ENCODE peak calls at places on chromosome 13, in six cellular contexts. One of them, this sample, is unnamed.
A peak's percentile ranks its signal among the peaks of the same experiment; 100 is the strongest.

GRCh38 chr13:33312150-33312908 is 26.8 kb upstream of the STARD13 start:
- DNase-seq in CD8-positive, alpha-beta T cell: no peak
- DNase-seq in GM23338: peak; percentile 37
- DNase-seq in dorsolateral prefrontal cortex: no peak
- DNase-seq in ovary: no peak
- DNase-seq in PC-9: no peak
- DNase-seq in this sample: peak; percentile 4

GRCh38 chr13:27024781-27025492 is 146.7 kb downstream of the USP12 start:
- DNase-seq in CD8-positive, alpha-beta T cell: no peak
- DNase-seq in GM23338: no peak
- DNase-seq in dorsolateral prefrontal cortex: no peak
- DNase-seq in ovary: no peak
- DNase-seq in PC-9: no peak
- DNase-seq in this sample: no peak

GRCh38 chr13:45108716-45109706 is 11.3 kb upstream of the GTF2F2 start:
- DNase-seq in CD8-positive, alpha-beta T cell: no peak
- DNase-seq in GM23338: peak; percentile 77
- DNase-seq in dorsolateral prefrontal cortex: no peak
- DNase-seq in ovary: no peak
- DNase-seq in PC-9: no peak
- DNase-seq in this sample: no peak

GRCh38 chr13:100533588-100534041 is 55.0 kb downstream of the GGACT start:
- DNase-seq in CD8-positive, alpha-beta T cell: no peak
- DNase-seq in GM23338: no peak
- DNase-seq in dorsolateral prefrontal cortex: no peak
- DNase-seq in ovary: no peak
- DNase-seq in PC-9: no peak
- DNase-seq in this sample: no peak

GRCh38 chr13:32501058-32501457 is 37.5 kb downstream of the N4BP2L2 start:
- DNase-seq in CD8-positive, alpha-beta T cell: no peak
- DNase-seq in GM23338: no peak
- DNase-seq in dorsolateral prefrontal cortex: no peak
- DNase-seq in ovary: no peak
- DNase-seq in PC-9: no peak
- DNase-seq in this sample: no peak

GRCh38 chr13:69107436-69107835 is 1000.2 kb upstream of the ATXN8OS start:
- DNase-seq in CD8-positive, alpha-beta T cell: no peak
- DNase-seq in GM23338: no peak
- DNase-seq in dorsolateral prefrontal cortex: no peak
- DNase-seq in ovary: no peak
- DNase-seq in PC-9: no peak
- DNase-seq in this sample: no peak

GRCh38 chr13:36029171-36029570 is 102.0 kb downstream of the DCLK1 start:
- DNase-seq in CD8-positive, alpha-beta T cell: no peak
- DNase-seq in GM23338: no peak
- DNase-seq in dorsolateral prefrontal cortex: no peak
- DNase-seq in ovary: no peak
- DNase-seq in PC-9: no peak
- DNase-seq in this sample: no peak

GRCh38 chr13:94713556-94714182 is 1.3 kb upstream of the SOX21 start:
- DNase-seq in CD8-positive, alpha-beta T cell: no peak
- DNase-seq in GM23338: peak; percentile 43
- DNase-seq in dorsolateral prefrontal cortex: no peak
- DNase-seq in ovary: no peak
- DNase-seq in PC-9: no peak
- DNase-seq in this sample: peak; percentile 10

GRCh38 chr13:99721606-99722384 is 220.5 kb downstream of the TM9SF2 start:
- DNase-seq in CD8-positive, alpha-beta T cell: no peak
- DNase-seq in GM23338: no peak
- DNase-seq in dorsolateral prefrontal cortex: no peak
- DNase-seq in ovary: no peak
- DNase-seq in PC-9: no peak
- DNase-seq in this sample: no peak

GRCh38 chr13:59823495-59823894 is 340.2 kb downstream of the DIAPH3 start:
- DNase-seq in CD8-positive, alpha-beta T cell: no peak
- DNase-seq in GM23338: no peak
- DNase-seq in dorsolateral prefrontal cortex: no peak
- DNase-seq in ovary: no peak
- DNase-seq in PC-9: no peak
- DNase-seq in this sample: no peak

GRCh38 chr13:79581870-79582315 is 100.9 kb downstream of the NDFIP2 start:
- DNase-seq in CD8-positive, alpha-beta T cell: no peak
- DNase-seq in GM23338: no peak
- DNase-seq in dorsolateral prefrontal cortex: no peak
- DNase-seq in ovary: no peak
- DNase-seq in PC-9: peak; percentile 40
- DNase-seq in this sample: no peak

GRCh38 chr13:41398494-41399190 is 58.7 kb upstream of the RGCC start:
- DNase-seq in CD8-positive, alpha-beta T cell: no peak
- DNase-seq in GM23338: no peak
- DNase-seq in dorsolateral prefrontal cortex: no peak
- DNase-seq in ovary: no peak
- DNase-seq in PC-9: no peak
- DNase-seq in this sample: no peak

GRCh38 chr13:93724187-93724586 is 497.6 kb downstream of the GPC6 start:
- DNase-seq in CD8-positive, alpha-beta T cell: no peak
- DNase-seq in GM23338: no peak
- DNase-seq in dorsolateral prefrontal cortex: no peak
- DNase-seq in ovary: no peak
- DNase-seq in PC-9: no peak
- DNase-seq in this sample: no peak

GRCh38 chr13:95124959-95125358 is 176.3 kb downstream of the ABCC4 start:
- DNase-seq in CD8-positive, alpha-beta T cell: no peak
- DNase-seq in GM23338: no peak
- DNase-seq in dorsolateral prefrontal cortex: no peak
- DNase-seq in ovary: no peak
- DNase-seq in PC-9: no peak
- DNase-seq in this sample: no peak

GRCh38 chr13:60759499-60759898 is 362.5 kb downstream of the TDRD3 start:
- DNase-seq in CD8-positive, alpha-beta T cell: no peak
- DNase-seq in GM23338: peak; percentile 35
- DNase-seq in dorsolateral prefrontal cortex: no peak
- DNase-seq in ovary: no peak
- DNase-seq in PC-9: peak; percentile 30
- DNase-seq in this sample: no peak

GRCh38 chr13:32175307-32175706 is 139.9 kb downstream of the ZAR1L start:
- DNase-seq in CD8-positive, alpha-beta T cell: no peak
- DNase-seq in GM23338: no peak
- DNase-seq in dorsolateral prefrontal cortex: no peak
- DNase-seq in ovary: no peak
- DNase-seq in PC-9: no peak
- DNase-seq in this sample: no peak

GRCh38 chr13:101529419-101529818 is 76.9 kb downstream of the ITGBL1 start:
- DNase-seq in CD8-positive, alpha-beta T cell: no peak
- DNase-seq in GM23338: no peak
- DNase-seq in dorsolateral prefrontal cortex: no peak
- DNase-seq in ovary: no peak
- DNase-seq in PC-9: no peak
- DNase-seq in this sample: no peak

GRCh38 chr13:38264363-38265134 is 85.1 kb upstream of the UFM1 start:
- DNase-seq in CD8-positive, alpha-beta T cell: no peak
- DNase-seq in GM23338: no peak
- DNase-seq in dorsolateral prefrontal cortex: no peak
- DNase-seq in ovary: no peak
- DNase-seq in PC-9: no peak
- DNase-seq in this sample: no peak

GRCh38 chr13:46181799-46182490 is at the start of gene LCP1:
- DNase-seq in CD8-positive, alpha-beta T cell: peak; percentile 62
- DNase-seq in GM23338: peak; percentile 16
- DNase-seq in dorsolateral prefrontal cortex: no peak
- DNase-seq in ovary: no peak
- DNase-seq in PC-9: peak; percentile 62
- DNase-seq in this sample: no peak

GRCh38 chr13:46178821-46179220 is 3.2 kb downstream of the LCP1 start:
- DNase-seq in CD8-positive, alpha-beta T cell: no peak
- DNase-seq in GM23338: no peak
- DNase-seq in dorsolateral prefrontal cortex: no peak
- DNase-seq in ovary: no peak
- DNase-seq in PC-9: no peak
- DNase-seq in this sample: no peak

GRCh38 chr13:46178143-46178542 is 3.8 kb downstream of the LCP1 start:
- DNase-seq in CD8-positive, alpha-beta T cell: no peak
- DNase-seq in GM23338: no peak
- DNase-seq in dorsolateral prefrontal cortex: no peak
- DNase-seq in ovary: no peak
- DNase-seq in PC-9: no peak
- DNase-seq in this sample: no peak

GRCh38 chr13:46180393-46180792 is 1.6 kb downstream of the LCP1 start:
- DNase-seq in CD8-positive, alpha-beta T cell: no peak
- DNase-seq in GM23338: no peak
- DNase-seq in dorsolateral prefrontal cortex: no peak
- DNase-seq in ovary: no peak
- DNase-seq in PC-9: no peak
- DNase-seq in this sample: no peak

DNA sequence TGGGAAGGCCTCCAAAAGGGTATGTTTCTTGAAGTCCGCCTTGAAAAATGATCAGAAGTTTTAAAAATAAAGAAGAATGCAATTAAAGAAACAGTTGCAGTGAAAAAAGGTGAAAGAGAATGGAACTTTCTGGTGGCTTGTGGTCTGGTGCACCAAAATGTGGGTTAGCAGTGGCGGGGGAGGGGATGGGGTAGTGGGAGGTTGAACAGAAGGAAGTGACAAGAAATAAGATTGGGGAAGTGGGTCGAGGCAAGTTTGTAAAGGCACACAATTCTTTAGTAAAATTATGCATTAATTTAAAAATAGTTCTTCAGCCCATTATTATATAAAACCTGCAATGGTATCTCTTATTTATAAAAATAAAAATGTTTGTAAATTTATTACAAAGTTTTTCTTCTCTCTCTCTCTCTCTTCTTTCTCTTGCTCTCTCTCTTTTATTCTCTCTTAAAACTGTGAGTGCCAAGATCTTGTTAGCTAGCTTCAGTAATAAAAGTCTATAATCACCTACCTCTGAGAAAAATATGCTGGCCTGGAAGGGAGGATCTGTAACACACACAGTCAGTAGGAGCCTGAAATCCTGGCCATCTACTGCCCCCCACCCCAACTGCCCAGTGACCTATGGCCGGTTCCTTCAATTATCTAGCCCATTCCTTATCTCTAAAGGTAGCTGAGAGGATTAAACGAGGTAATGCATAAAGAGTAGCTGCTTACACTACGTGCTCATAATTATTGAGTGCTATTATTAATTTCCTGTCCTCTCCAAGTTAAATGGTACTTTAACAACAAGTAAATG is 2.2 kb downstream of the LCP1 start:
- DNase-seq in CD8-positive, alpha-beta T cell: peak; percentile 74
- DNase-seq in GM23338: no peak
- DNase-seq in dorsolateral prefrontal cortex: no peak
- DNase-seq in ovary: no peak
- DNase-seq in PC-9: no peak
- DNase-seq in this sample: no peak
- H3K27ac ChIP-seq in CD8-positive, alpha-beta T cell: peak overlapping the region; percentile 81
- H3K27ac ChIP-seq in GM23338: no peak overlapping the region
- H3K27ac ChIP-seq in dorsolateral prefrontal cortex: no peak overlapping the region
- H3K27ac ChIP-seq in ovary: no peak overlapping the region
- H3K27ac ChIP-seq in PC-9: no peak overlapping the region
- H3K27ac ChIP-seq in this sample: peak overlapping the region; percentile 48

DNA sequence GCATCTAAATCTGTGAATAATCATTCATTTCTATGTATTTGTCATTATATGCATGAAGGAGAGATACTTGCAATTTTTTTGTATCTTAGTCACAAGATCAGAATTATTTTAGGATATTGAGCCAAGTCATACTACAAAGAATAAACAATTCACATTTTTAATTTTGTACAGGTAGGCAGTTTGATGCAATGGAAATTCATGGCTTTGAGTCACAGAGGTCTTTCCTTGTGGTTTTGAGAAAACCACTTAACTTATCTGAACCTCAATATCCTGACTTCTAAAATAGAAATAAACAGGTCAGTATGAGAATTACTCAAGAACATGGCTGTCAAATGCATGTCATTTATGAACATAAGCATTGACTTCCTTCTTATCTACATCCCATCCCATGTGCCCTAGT is 221.4 kb upstream of the SLC10A2 start:
- DNase-seq in CD8-positive, alpha-beta T cell: no peak
- DNase-seq in GM23338: no peak
- DNase-seq in dorsolateral prefrontal cortex: no peak
- DNase-seq in ovary: no peak
- DNase-seq in PC-9: no peak
- DNase-seq in this sample: no peak
- H3K27ac ChIP-seq in CD8-positive, alpha-beta T cell: no peak overlapping the region
- H3K27ac ChIP-seq in GM23338: no peak overlapping the region
- H3K27ac ChIP-seq in dorsolateral prefrontal cortex: no peak overlapping the region
- H3K27ac ChIP-seq in ovary: no peak overlapping the region
- H3K27ac ChIP-seq in PC-9: peak overlapping the region; percentile 8
- H3K27ac ChIP-seq in this sample: no peak overlapping the region

DNA sequence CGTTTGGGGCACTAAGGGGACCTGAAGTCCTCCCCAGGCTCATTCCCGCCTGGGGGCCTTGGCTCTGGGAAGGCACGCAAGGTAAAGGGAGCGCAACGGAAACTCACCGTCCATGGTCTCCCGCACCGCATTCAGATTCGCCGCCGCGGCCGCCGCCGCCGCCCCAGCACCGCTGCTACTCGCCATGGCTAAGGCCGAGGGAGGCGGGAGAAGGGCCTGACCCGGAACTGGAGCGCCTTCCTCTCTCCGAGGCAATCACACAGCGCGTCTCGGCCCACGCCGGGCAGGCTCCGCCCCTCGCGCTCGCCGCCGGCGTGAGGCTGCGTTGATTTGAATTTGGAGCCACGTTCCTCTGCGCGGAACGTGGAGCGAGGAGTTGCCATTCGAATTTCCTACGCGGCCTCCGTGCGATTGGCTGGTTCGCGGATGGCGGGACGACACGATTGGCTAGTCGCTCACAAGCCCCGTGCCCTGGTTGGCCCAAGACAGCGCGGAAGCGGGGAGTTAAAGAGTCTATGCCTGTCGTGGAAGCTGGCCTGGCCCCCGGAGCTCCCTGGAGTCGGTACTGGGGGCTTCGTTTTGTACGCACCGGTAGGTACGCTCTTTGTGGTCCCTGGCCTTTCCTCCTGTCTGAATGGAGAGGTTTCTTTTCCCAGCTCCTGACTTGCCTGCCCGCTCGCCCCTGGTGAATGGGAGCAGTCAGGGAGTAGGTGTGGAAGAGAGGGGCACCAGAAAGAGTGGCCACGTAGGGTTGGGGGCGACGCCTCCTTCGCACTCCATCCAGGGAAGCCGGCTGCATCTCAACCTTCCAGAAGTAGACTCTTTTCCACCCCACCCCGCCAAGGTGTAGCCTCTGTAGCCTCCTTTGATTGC is at the start of the genes BORA and MZT1:
- DNase-seq in CD8-positive, alpha-beta T cell: peak; percentile 88
- DNase-seq in GM23338: peak; percentile 96
- DNase-seq in dorsolateral prefrontal cortex: peak; percentile 80
- DNase-seq in ovary: peak; percentile 86
- DNase-seq in PC-9: peak; percentile 95
- DNase-seq in this sample: peak; percentile 85
- H3K27ac ChIP-seq in CD8-positive, alpha-beta T cell: peak within 1 kb of the TSS; percentile 66
- H3K27ac ChIP-seq in GM23338: peak within 1 kb of the TSS; percentile 77
- H3K27ac ChIP-seq in dorsolateral prefrontal cortex: no peak within 1 kb of the TSS
- H3K27ac ChIP-seq in ovary: no peak within 1 kb of the TSS
- H3K27ac ChIP-seq in PC-9: no peak within 1 kb of the TSS
- H3K27ac ChIP-seq in this sample: no peak within 1 kb of the TSS

DNA sequence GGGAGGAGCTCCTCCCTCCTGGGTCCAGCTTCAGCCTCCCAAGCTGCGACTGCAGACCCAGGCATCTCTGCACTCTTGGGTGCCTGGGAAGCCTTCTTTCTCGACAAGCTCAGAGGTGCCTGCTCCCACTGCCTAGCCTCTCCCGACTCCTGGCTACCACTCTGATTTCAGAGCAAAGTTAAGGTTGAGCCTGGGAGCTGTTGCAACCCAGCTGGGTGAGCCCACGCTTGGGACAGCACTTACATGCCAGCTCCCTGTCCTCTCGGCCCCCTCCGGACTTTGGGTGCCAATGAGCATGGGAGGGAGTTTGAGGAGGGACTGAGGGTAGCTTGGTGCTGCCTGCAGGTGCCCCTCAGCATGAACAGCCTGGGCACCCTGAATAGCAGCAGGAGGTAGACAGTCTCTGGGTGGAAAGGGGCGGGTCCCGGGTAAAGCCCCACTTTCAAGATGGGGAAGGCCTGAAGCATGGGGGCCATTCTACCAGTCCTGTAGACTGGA is 1383.4 kb upstream of the PCDH20 start:
- DNase-seq in CD8-positive, alpha-beta T cell: no peak
- DNase-seq in GM23338: no peak
- DNase-seq in dorsolateral prefrontal cortex: no peak
- DNase-seq in ovary: no peak
- DNase-seq in PC-9: no peak
- DNase-seq in this sample: no peak
- H3K27ac ChIP-seq in CD8-positive, alpha-beta T cell: no peak overlapping the region
- H3K27ac ChIP-seq in GM23338: no peak overlapping the region
- H3K27ac ChIP-seq in dorsolateral prefrontal cortex: no peak overlapping the region
- H3K27ac ChIP-seq in ovary: no peak overlapping the region
- H3K27ac ChIP-seq in PC-9: no peak overlapping the region
- H3K27ac ChIP-seq in this sample: no peak overlapping the region

This sample was measured in caudate nucleus.